ENCODE peak calls at places on chromosomes 16 and 17, in eight cellular contexts. One of them, this sample, is unnamed. For H3K36me3, the result is how much of the 10 kb centered on the place peaks cover.

GRCh38 chr17:29383687-29384086 is 6.5 kb upstream of the TAOK1 start:
- DNase-seq in CD8-positive, alpha-beta memory T cell: no peak
- DNase-seq in naive thymus-derived CD4-positive, alpha-beta T cell: no peak
- DNase-seq in adipocyte: peak
- DNase-seq in OCI-LY7: no peak
- DNase-seq in stomach: no peak
- DNase-seq in MG63: peak
- DNase-seq in transverse colon: peak
- DNase-seq in this sample: no peak

GRCh38 chr17:80453980-80454556 is 22.3 kb downstream of the NPTX1 start:
- DNase-seq in CD8-positive, alpha-beta memory T cell: no peak
- DNase-seq in naive thymus-derived CD4-positive, alpha-beta T cell: no peak
- DNase-seq in adipocyte: no peak
- DNase-seq in OCI-LY7: no peak
- DNase-seq in stomach: no peak
- DNase-seq in MG63: no peak
- DNase-seq in transverse colon: no peak
- DNase-seq in this sample: no peak

GRCh38 chr16:14186007-14186953 is 115.2 kb downstream of the MRTFB start:
- DNase-seq in CD8-positive, alpha-beta memory T cell: no peak
- DNase-seq in naive thymus-derived CD4-positive, alpha-beta T cell: peak
- DNase-seq in adipocyte: peak
- DNase-seq in OCI-LY7: peak
- DNase-seq in stomach: no peak
- DNase-seq in MG63: no peak
- DNase-seq in transverse colon: no peak
- DNase-seq in this sample: no peak

GRCh38 chr16:81808933-81809480 is 29.9 kb downstream of the PLCG2 start:
- DNase-seq in CD8-positive, alpha-beta memory T cell: no peak
- DNase-seq in naive thymus-derived CD4-positive, alpha-beta T cell: no peak
- DNase-seq in adipocyte: no peak
- DNase-seq in OCI-LY7: peak
- DNase-seq in stomach: no peak
- DNase-seq in MG63: no peak
- DNase-seq in transverse colon: peak
- DNase-seq in this sample: peak

GRCh38 chr17:77455111-77455877 is 314.5 kb downstream of the SEC14L1 start:
- DNase-seq in CD8-positive, alpha-beta memory T cell: no peak
- DNase-seq in naive thymus-derived CD4-positive, alpha-beta T cell: no peak
- DNase-seq in adipocyte: no peak
- DNase-seq in OCI-LY7: peak
- DNase-seq in stomach: no peak
- DNase-seq in MG63: no peak
- DNase-seq in transverse colon: no peak
- DNase-seq in this sample: no peak

GRCh38 chr16:49462356-49462988 is 88.9 kb downstream of the C16orf78 start:
- DNase-seq in CD8-positive, alpha-beta memory T cell: no peak
- DNase-seq in naive thymus-derived CD4-positive, alpha-beta T cell: peak
- DNase-seq in adipocyte: no peak
- DNase-seq in OCI-LY7: no peak
- DNase-seq in stomach: no peak
- DNase-seq in MG63: no peak
- DNase-seq in transverse colon: no peak
- DNase-seq in this sample: no peak

GRCh38 chr17:81664051-81664470 is 2.3 kb downstream of the OXLD1 start:
- DNase-seq in CD8-positive, alpha-beta memory T cell: no peak
- DNase-seq in naive thymus-derived CD4-positive, alpha-beta T cell: no peak
- DNase-seq in adipocyte: no peak
- DNase-seq in OCI-LY7: no peak
- DNase-seq in stomach: no peak
- DNase-seq in MG63: peak
- DNase-seq in transverse colon: no peak
- DNase-seq in this sample: no peak

GRCh38 chr16:22300427-22301071 is 3.3 kb downstream of the POLR3E start:
- DNase-seq in CD8-positive, alpha-beta memory T cell: no peak
- DNase-seq in naive thymus-derived CD4-positive, alpha-beta T cell: peak
- DNase-seq in adipocyte: peak
- DNase-seq in OCI-LY7: peak
- DNase-seq in stomach: peak
- DNase-seq in MG63: peak
- DNase-seq in transverse colon: peak
- DNase-seq in this sample: no peak

GRCh38 chr17:61411114-61411943 is 11.7 kb downstream of the TBX2 start:
- DNase-seq in CD8-positive, alpha-beta memory T cell: no peak
- DNase-seq in naive thymus-derived CD4-positive, alpha-beta T cell: no peak
- DNase-seq in adipocyte: peak
- DNase-seq in OCI-LY7: peak
- DNase-seq in stomach: peak
- DNase-seq in MG63: peak
- DNase-seq in transverse colon: peak
- DNase-seq in this sample: peak

GRCh38 chr17:41919165-41919817 is 540 bp upstream of the ACLY start:
- DNase-seq in CD8-positive, alpha-beta memory T cell: no peak
- DNase-seq in naive thymus-derived CD4-positive, alpha-beta T cell: no peak
- DNase-seq in adipocyte: peak
- DNase-seq in OCI-LY7: no peak
- DNase-seq in stomach: no peak
- DNase-seq in MG63: no peak
- DNase-seq in transverse colon: no peak
- DNase-seq in this sample: no peak

GRCh38 chr17:45688820-45689219 is 95.3 kb upstream of the CRHR1 start:
- DNase-seq in CD8-positive, alpha-beta memory T cell: no peak
- DNase-seq in naive thymus-derived CD4-positive, alpha-beta T cell: no peak
- DNase-seq in adipocyte: no peak
- DNase-seq in OCI-LY7: no peak
- DNase-seq in stomach: no peak
- DNase-seq in MG63: no peak
- DNase-seq in transverse colon: no peak
- DNase-seq in this sample: no peak

GRCh38 chr17:8121531-8122390 is 2.1 kb downstream of the HES7 start:
- DNase-seq in CD8-positive, alpha-beta memory T cell: no peak
- DNase-seq in naive thymus-derived CD4-positive, alpha-beta T cell: no peak
- DNase-seq in adipocyte: peak
- DNase-seq in OCI-LY7: peak
- DNase-seq in stomach: no peak
- DNase-seq in MG63: peak
- DNase-seq in transverse colon: peak
- DNase-seq in this sample: peak

GRCh38 chr17:75757086-75757681 is 7.8 kb downstream of the GALK1 start:
- DNase-seq in CD8-positive, alpha-beta memory T cell: no peak
- DNase-seq in naive thymus-derived CD4-positive, alpha-beta T cell: no peak
- DNase-seq in adipocyte: no peak
- DNase-seq in OCI-LY7: no peak
- DNase-seq in stomach: no peak
- DNase-seq in MG63: no peak
- DNase-seq in transverse colon: no peak
- DNase-seq in this sample: no peak
- H3K4me3 ChIP-seq in CD8-positive, alpha-beta memory T cell: no peak
- H3K4me3 ChIP-seq in naive thymus-derived CD4-positive, alpha-beta T cell: no peak
- H3K4me3 ChIP-seq in adipocyte: no peak
- H3K4me3 ChIP-seq in OCI-LY7: no peak
- H3K4me3 ChIP-seq in stomach: no peak
- H3K4me3 ChIP-seq in MG63: no peak
- H3K4me3 ChIP-seq in transverse colon: no peak
- H3K4me3 ChIP-seq in this sample: no peak

GRCh38 chr16:57578521-57579360 is 36.3 kb downstream of the ADGRG5 start:
- DNase-seq in CD8-positive, alpha-beta memory T cell: no peak
- DNase-seq in naive thymus-derived CD4-positive, alpha-beta T cell: no peak
- DNase-seq in adipocyte: no peak
- DNase-seq in OCI-LY7: no peak
- DNase-seq in stomach: no peak
- DNase-seq in MG63: no peak
- DNase-seq in transverse colon: no peak
- DNase-seq in this sample: no peak
- H3K36me3 ChIP-seq in CD8-positive, alpha-beta memory T cell: under half
- H3K36me3 ChIP-seq in naive thymus-derived CD4-positive, alpha-beta T cell: under half
- H3K36me3 ChIP-seq in adipocyte: under half
- H3K36me3 ChIP-seq in OCI-LY7: under half
- H3K36me3 ChIP-seq in stomach: under half
- H3K36me3 ChIP-seq in MG63: under half
- H3K36me3 ChIP-seq in transverse colon: under half
- H3K36me3 ChIP-seq in this sample: under half

GRCh38 chr16:65876624-65877023 is 489.9 kb upstream of the CDH5 start:
- DNase-seq in CD8-positive, alpha-beta memory T cell: no peak
- DNase-seq in naive thymus-derived CD4-positive, alpha-beta T cell: no peak
- DNase-seq in adipocyte: no peak
- DNase-seq in OCI-LY7: no peak
- DNase-seq in stomach: no peak
- DNase-seq in MG63: peak
- DNase-seq in transverse colon: no peak
- DNase-seq in this sample: no peak
- H3K4me3 ChIP-seq in CD8-positive, alpha-beta memory T cell: no peak
- H3K4me3 ChIP-seq in naive thymus-derived CD4-positive, alpha-beta T cell: no peak
- H3K4me3 ChIP-seq in adipocyte: no peak
- H3K4me3 ChIP-seq in OCI-LY7: no peak
- H3K4me3 ChIP-seq in stomach: no peak
- H3K4me3 ChIP-seq in MG63: no peak
- H3K4me3 ChIP-seq in transverse colon: no peak
- H3K4me3 ChIP-seq in this sample: no peak

DNA sequence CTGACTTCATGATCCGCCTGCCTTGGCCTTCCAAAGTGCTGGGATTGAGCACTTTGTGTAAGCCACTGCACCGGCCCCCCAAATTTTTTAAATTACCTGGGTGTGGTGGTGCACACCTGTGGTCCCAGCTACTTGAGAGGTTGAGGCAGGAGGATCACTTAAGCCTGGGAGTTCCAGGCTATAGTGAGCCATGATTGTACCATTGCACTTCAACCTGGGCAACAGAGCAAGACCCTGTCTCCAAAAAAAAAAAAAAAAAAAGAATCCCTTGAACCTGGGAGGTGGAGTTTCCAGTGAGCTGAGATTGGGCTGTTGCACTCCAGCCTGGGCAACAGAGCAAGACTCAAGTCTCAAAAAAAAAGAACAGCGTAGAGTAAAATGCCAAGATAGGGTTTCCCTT is 15.2 kb downstream of the ZNF276 start:
- DNase-seq in CD8-positive, alpha-beta memory T cell: no peak
- DNase-seq in naive thymus-derived CD4-positive, alpha-beta T cell: no peak
- DNase-seq in adipocyte: no peak
- DNase-seq in OCI-LY7: no peak
- DNase-seq in stomach: no peak
- DNase-seq in MG63: no peak
- DNase-seq in transverse colon: no peak
- DNase-seq in this sample: no peak
- H3K36me3 ChIP-seq in CD8-positive, alpha-beta memory T cell: half or more
- H3K36me3 ChIP-seq in naive thymus-derived CD4-positive, alpha-beta T cell: half or more
- H3K36me3 ChIP-seq in adipocyte: half or more
- H3K36me3 ChIP-seq in OCI-LY7: half or more
- H3K36me3 ChIP-seq in stomach: half or more
- H3K36me3 ChIP-seq in MG63: under half
- H3K36me3 ChIP-seq in transverse colon: under half
- H3K36me3 ChIP-seq in this sample: under half

DNA sequence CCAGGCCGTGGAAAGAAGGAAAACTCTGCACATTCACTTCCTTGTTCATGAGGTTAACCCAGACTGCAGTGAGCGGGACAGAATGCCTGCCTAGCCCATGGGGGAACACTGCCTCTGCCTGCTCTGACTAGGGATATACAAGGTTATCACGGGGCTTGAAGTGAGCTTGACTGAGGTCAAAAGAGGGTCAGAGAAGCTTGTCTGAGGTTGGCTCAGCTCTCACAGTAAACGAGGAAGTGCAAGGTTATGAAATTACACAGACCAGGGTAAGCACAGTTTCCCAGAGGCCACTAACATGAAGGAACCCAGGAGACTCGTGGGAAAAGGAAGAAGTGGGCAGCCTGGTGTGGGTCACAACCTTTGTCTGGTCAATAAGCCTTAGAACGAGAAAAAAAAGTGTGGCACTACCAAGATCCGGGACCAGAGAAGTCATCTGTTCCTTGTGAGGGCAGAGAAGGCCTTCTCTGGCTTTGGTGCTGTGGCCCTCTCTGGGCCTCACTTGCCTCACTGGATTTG is 28.8 kb downstream of the HIC1 start:
- DNase-seq in CD8-positive, alpha-beta memory T cell: no peak
- DNase-seq in naive thymus-derived CD4-positive, alpha-beta T cell: no peak
- DNase-seq in adipocyte: no peak
- DNase-seq in OCI-LY7: no peak
- DNase-seq in stomach: no peak
- DNase-seq in MG63: no peak
- DNase-seq in transverse colon: peak
- DNase-seq in this sample: no peak
- H3K4me3 ChIP-seq in CD8-positive, alpha-beta memory T cell: no peak
- H3K4me3 ChIP-seq in naive thymus-derived CD4-positive, alpha-beta T cell: no peak
- H3K4me3 ChIP-seq in adipocyte: no peak
- H3K4me3 ChIP-seq in OCI-LY7: no peak
- H3K4me3 ChIP-seq in stomach: no peak
- H3K4me3 ChIP-seq in MG63: no peak
- H3K4me3 ChIP-seq in transverse colon: no peak
- H3K4me3 ChIP-seq in this sample: no peak

GRCh38 chr17:17173921-17174320 is 32.2 kb downstream of the PLD6 start:
- DNase-seq in CD8-positive, alpha-beta memory T cell: no peak
- DNase-seq in naive thymus-derived CD4-positive, alpha-beta T cell: no peak
- DNase-seq in adipocyte: no peak
- DNase-seq in OCI-LY7: no peak
- DNase-seq in stomach: no peak
- DNase-seq in MG63: no peak
- DNase-seq in transverse colon: no peak
- DNase-seq in this sample: no peak
- H3K36me3 ChIP-seq in CD8-positive, alpha-beta memory T cell: under half
- H3K36me3 ChIP-seq in naive thymus-derived CD4-positive, alpha-beta T cell: under half
- H3K36me3 ChIP-seq in adipocyte: half or more
- H3K36me3 ChIP-seq in OCI-LY7: under half
- H3K36me3 ChIP-seq in stomach: half or more
- H3K36me3 ChIP-seq in MG63: under half
- H3K36me3 ChIP-seq in transverse colon: under half
- H3K36me3 ChIP-seq in this sample: under half

This sample was measured in GM06990.